ENCODE peak calls at places on chromosomes 13 and 19, in six cellular contexts. M is upper lobe of right lung; G is stimulated activated CD4-positive, alpha-beta T cell treated with anti-CD3 and anti-CD28 coated beads, Interleukin-4, amount 100 ng/mL, for 24 hours; Y is HTR-8/SVneo; Z is kidney epithelial cell; T is GM12865. C is an unnamed sample.

GRCh38 chr13:96925869-96926628 is 68.2 kb downstream of the OXGR1 start:
- DNase-seq in G (no peak), T (no peak), M (no peak), Y (no peak), Z (no peak), C (no peak)

GRCh38 chr13:21054313-21054712 is 7.1 kb downstream of the LATS2 start:
- DNase-seq in Z (no peak), T (no peak), G (no peak), Y (no peak), M (no peak), C (no peak)

GRCh38 chr13:110809871-110810486 is 96.5 kb downstream of the ING1 start:
- DNase-seq in T (no peak), G (no peak), M (no peak), Z (no peak), Y (no peak), C (no peak)

GRCh38 chr19:5889288-5889971 is 14.2 kb downstream of the NDUFA11 start:
- DNase-seq in T (no peak), G (no peak), Y (no peak), Z (no peak), M (no peak), C (no peak)

GRCh38 chr13:94928127-94928526 is 215.8 kb upstream of the SOX21 start:
- DNase-seq in G (no peak), Y (no peak), Z (no peak), M (no peak), T (no peak), C (no peak)

GRCh38 chr19:13099073-13099999 is 3.3 kb downstream of the LYL1 start:
- DNase-seq in M (peak; percentile 91), Y (no peak), T (peak; percentile 88), Z (no peak), G (peak; percentile 76), C (peak; percentile 65)

GRCh38 chr13:105410602-105411001 is 1124.9 kb downstream of the EFNB2 start:
- DNase-seq in T (peak; percentile 16), Z (no peak), G (peak; percentile 8), Y (peak; percentile 7), M (peak; percentile 86), C (peak; percentile 19)

GRCh38 chr19:55674841-55675660 is at the start of gene EPN1:
- DNase-seq in Z (peak; percentile 82), Y (peak; percentile 97), M (peak; percentile 98), G (peak; percentile 98), T (peak; percentile 98), C (peak; percentile 98)

GRCh38 chr19:17327068-17327653 is 7.5 kb downstream of the ANO8 start:
- DNase-seq in Z (no peak), Y (no peak), T (no peak), M (no peak), G (no peak), C (no peak)